ENCODE peak calls at places on chromosomes 13 and 19, in five cellular contexts. One of them, this sample, is unnamed.

GRCh38 chr19:3324405-3324856 is 42.0 kb upstream of the NFIC start:
- DNase-seq in neural progenitor cell: peak
- DNase-seq in DND-41: peak
- DNase-seq in ascending aorta: no peak
- DNase-seq in astrocyte: no peak
- DNase-seq in this sample: no peak

GRCh38 chr13:107339209-107339608 is 771.3 kb upstream of the ARGLU1 start:
- DNase-seq in neural progenitor cell: no peak
- DNase-seq in DND-41: no peak
- DNase-seq in ascending aorta: no peak
- DNase-seq in astrocyte: peak
- DNase-seq in this sample: no peak

GRCh38 chr13:38908574-38908973 is 82.1 kb downstream of the STOML3 start:
- DNase-seq in neural progenitor cell: no peak
- DNase-seq in DND-41: no peak
- DNase-seq in ascending aorta: no peak
- DNase-seq in astrocyte: no peak
- DNase-seq in this sample: no peak

GRCh38 chr13:35349673-35350278 is 126.7 kb downstream of the MAB21L1 start:
- DNase-seq in neural progenitor cell: no peak
- DNase-seq in DND-41: no peak
- DNase-seq in ascending aorta: no peak
- DNase-seq in astrocyte: peak
- DNase-seq in this sample: no peak

GRCh38 chr19:41694831-41695635 is 7.0 kb upstream of the CEACAM7 start:
- DNase-seq in neural progenitor cell: no peak
- DNase-seq in DND-41: no peak
- DNase-seq in ascending aorta: no peak
- DNase-seq in astrocyte: no peak
- DNase-seq in this sample: peak

GRCh38 chr19:11538232-11539036 is at the start of gene CNN1:
- DNase-seq in neural progenitor cell: peak
- DNase-seq in DND-41: no peak
- DNase-seq in ascending aorta: peak
- DNase-seq in astrocyte: peak
- DNase-seq in this sample: peak

GRCh38 chr19:12603714-12604113 is 6.9 kb downstream of the ZNF490 start:
- DNase-seq in neural progenitor cell: no peak
- DNase-seq in DND-41: peak
- DNase-seq in ascending aorta: no peak
- DNase-seq in astrocyte: peak
- DNase-seq in this sample: no peak

GRCh38 chr13:74210693-74211393 is 76.6 kb upstream of the KLF12 start:
- DNase-seq in neural progenitor cell: no peak
- DNase-seq in DND-41: no peak
- DNase-seq in ascending aorta: peak
- DNase-seq in astrocyte: peak
- DNase-seq in this sample: peak

GRCh38 chr19:5117421-5117820 is 148.5 kb downstream of the KDM4B start:
- DNase-seq in neural progenitor cell: no peak
- DNase-seq in DND-41: no peak
- DNase-seq in ascending aorta: no peak
- DNase-seq in astrocyte: no peak
- DNase-seq in this sample: no peak

GRCh38 chr13:51148952-51149573 is 38.0 kb upstream of the C13orf42 start:
- DNase-seq in neural progenitor cell: peak
- DNase-seq in DND-41: no peak
- DNase-seq in ascending aorta: no peak
- DNase-seq in astrocyte: peak
- DNase-seq in this sample: no peak

GRCh38 chr13:61316647-61317046 is 99.0 kb downstream of the PCDH20 start:
- DNase-seq in neural progenitor cell: peak
- DNase-seq in DND-41: no peak
- DNase-seq in ascending aorta: no peak
- DNase-seq in astrocyte: no peak
- DNase-seq in this sample: no peak

GRCh38 chr13:93375491-93375890 is 148.9 kb downstream of the GPC6 start:
- DNase-seq in neural progenitor cell: no peak
- DNase-seq in DND-41: no peak
- DNase-seq in ascending aorta: no peak
- DNase-seq in astrocyte: no peak
- DNase-seq in this sample: no peak

GRCh38 chr13:41413907-41414306 is 43.4 kb upstream of the RGCC start:
- DNase-seq in neural progenitor cell: no peak
- DNase-seq in DND-41: no peak
- DNase-seq in ascending aorta: no peak
- DNase-seq in astrocyte: no peak
- DNase-seq in this sample: no peak

GRCh38 chr13:79775830-79776229 is 294.9 kb downstream of the NDFIP2 start:
- DNase-seq in neural progenitor cell: peak
- DNase-seq in DND-41: no peak
- DNase-seq in ascending aorta: no peak
- DNase-seq in astrocyte: peak
- DNase-seq in this sample: no peak

GRCh38 chr13:97496511-97496910 is 62.5 kb downstream of the RAP2A start:
- DNase-seq in neural progenitor cell: no peak
- DNase-seq in DND-41: no peak
- DNase-seq in ascending aorta: no peak
- DNase-seq in astrocyte: no peak
- DNase-seq in this sample: no peak

GRCh38 chr13:67061750-67062149 is 168.4 kb downstream of the PCDH9 start:
- DNase-seq in neural progenitor cell: no peak
- DNase-seq in DND-41: no peak
- DNase-seq in ascending aorta: no peak
- DNase-seq in astrocyte: peak
- DNase-seq in this sample: no peak

GRCh38 chr13:36606060-36606459 is 67.8 kb upstream of the SERTM1 start:
- DNase-seq in neural progenitor cell: no peak
- DNase-seq in DND-41: no peak
- DNase-seq in ascending aorta: no peak
- DNase-seq in astrocyte: no peak
- DNase-seq in this sample: no peak

GRCh38 chr19:19568802-19569756 is 31.0 kb downstream of the CILP2 start:
- DNase-seq in neural progenitor cell: no peak
- DNase-seq in DND-41: no peak
- DNase-seq in ascending aorta: no peak
- DNase-seq in astrocyte: peak
- DNase-seq in this sample: no peak

GRCh38 chr19:55133639-55134444 is 15.2 kb downstream of the TNNT1 start:
- DNase-seq in neural progenitor cell: no peak
- DNase-seq in DND-41: no peak
- DNase-seq in ascending aorta: no peak
- DNase-seq in astrocyte: no peak
- DNase-seq in this sample: no peak

GRCh38 chr19:14162871-14163297 is 26.5 kb upstream of the ASF1B start:
- DNase-seq in neural progenitor cell: no peak
- DNase-seq in DND-41: no peak
- DNase-seq in ascending aorta: no peak
- DNase-seq in astrocyte: no peak
- DNase-seq in this sample: no peak

GRCh38 chr13:110403315-110403714 is 96.2 kb downstream of the COL4A2 start:
- DNase-seq in neural progenitor cell: no peak
- DNase-seq in DND-41: no peak
- DNase-seq in ascending aorta: no peak
- DNase-seq in astrocyte: peak
- DNase-seq in this sample: no peak

GRCh38 chr13:30400376-30400775 is 21.9 kb upstream of the UBE2L5 start:
- DNase-seq in neural progenitor cell: no peak
- DNase-seq in DND-41: no peak
- DNase-seq in ascending aorta: no peak
- DNase-seq in astrocyte: no peak
- DNase-seq in this sample: no peak

GRCh38 chr13:49248433-49249002 is 793 bp downstream of the CDADC1 start:
- DNase-seq in neural progenitor cell: peak
- DNase-seq in DND-41: no peak
- DNase-seq in ascending aorta: no peak
- DNase-seq in astrocyte: peak
- DNase-seq in this sample: no peak

GRCh38 chr19:17830567-17831418 is 9.5 kb upstream of the INSL3 start:
- DNase-seq in neural progenitor cell: peak
- DNase-seq in DND-41: peak
- DNase-seq in ascending aorta: no peak
- DNase-seq in astrocyte: peak
- DNase-seq in this sample: no peak

GRCh38 chr19:43504426-43505185 is at the start of gene PHLDB3:
- DNase-seq in neural progenitor cell: no peak
- DNase-seq in DND-41: peak
- DNase-seq in ascending aorta: no peak
- DNase-seq in astrocyte: no peak
- DNase-seq in this sample: peak

GRCh38 chr13:64591981-64592380 is 2638.2 kb downstream of the PCDH9 start:
- DNase-seq in neural progenitor cell: no peak
- DNase-seq in DND-41: no peak
- DNase-seq in ascending aorta: no peak
- DNase-seq in astrocyte: peak
- DNase-seq in this sample: no peak

GRCh38 chr13:102399791-102400618 is 1.8 kb downstream of the FGF14 start:
- DNase-seq in neural progenitor cell: peak
- DNase-seq in DND-41: no peak
- DNase-seq in ascending aorta: no peak
- DNase-seq in astrocyte: no peak
- DNase-seq in this sample: peak

GRCh38 chr13:24459234-24459633 is 53.3 kb downstream of the PARP4 start:
- DNase-seq in neural progenitor cell: no peak
- DNase-seq in DND-41: no peak
- DNase-seq in ascending aorta: no peak
- DNase-seq in astrocyte: peak
- DNase-seq in this sample: no peak

GRCh38 chr19:48169974-48170803 is at the start of the genes LIG1 and ZSWIM9:
- DNase-seq in neural progenitor cell: peak
- DNase-seq in DND-41: peak
- DNase-seq in ascending aorta: peak
- DNase-seq in astrocyte: peak
- DNase-seq in this sample: peak
- TF ChIP-seq CTCF in neural progenitor cell: peak
- TF ChIP-seq CTCF in DND-41: no peak
- TF ChIP-seq CTCF in ascending aorta: peak
- TF ChIP-seq CTCF in astrocyte: no peak
- TF ChIP-seq CTCF in this sample: no peak

DNA sequence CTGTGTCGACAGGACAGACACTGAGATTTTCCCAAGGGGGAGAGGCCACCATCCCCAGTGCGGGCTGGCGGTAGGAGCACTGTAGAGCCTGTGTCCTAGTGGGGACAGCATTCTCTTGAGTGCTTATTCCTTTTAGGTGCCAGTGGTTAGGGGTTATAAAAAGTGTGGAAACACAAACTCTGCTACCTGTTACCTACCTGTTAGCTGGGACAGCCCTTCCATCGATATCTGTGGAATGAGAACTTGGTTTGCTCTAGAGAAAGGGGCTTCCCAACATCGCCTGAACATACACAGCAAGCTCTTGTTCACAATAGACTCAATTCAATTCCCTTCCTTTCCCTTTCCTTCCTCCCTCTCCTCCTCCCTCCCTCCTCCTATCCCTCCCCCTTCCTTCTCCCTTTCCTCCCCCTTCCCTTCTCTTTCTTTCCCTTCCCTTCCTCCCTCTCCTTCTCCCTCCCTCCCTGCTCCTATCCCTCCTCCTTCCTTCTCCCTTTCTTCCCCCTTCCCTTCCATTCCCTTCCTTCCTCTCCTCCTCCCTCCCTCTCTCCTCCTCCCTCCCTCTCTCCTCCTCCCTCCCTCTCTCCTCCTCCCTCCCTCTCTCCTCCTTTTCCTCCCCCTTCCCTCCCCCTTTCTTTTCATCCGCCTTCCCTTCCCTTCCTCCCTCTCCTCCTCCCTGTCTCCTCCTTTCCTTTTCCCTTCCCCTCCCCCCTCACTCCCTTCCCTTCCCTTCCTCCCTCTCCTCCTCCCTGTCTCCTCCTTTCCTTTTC is 188.5 kb downstream of the URI1 start:
- DNase-seq in neural progenitor cell: no peak
- DNase-seq in DND-41: no peak
- DNase-seq in ascending aorta: no peak
- DNase-seq in astrocyte: no peak
- DNase-seq in this sample: no peak
- H3K4me3 ChIP-seq in neural progenitor cell: no peak
- H3K4me3 ChIP-seq in DND-41: no peak
- H3K4me3 ChIP-seq in ascending aorta: no peak
- H3K4me3 ChIP-seq in astrocyte: no peak
- H3K4me3 ChIP-seq in this sample: no peak

DNA sequence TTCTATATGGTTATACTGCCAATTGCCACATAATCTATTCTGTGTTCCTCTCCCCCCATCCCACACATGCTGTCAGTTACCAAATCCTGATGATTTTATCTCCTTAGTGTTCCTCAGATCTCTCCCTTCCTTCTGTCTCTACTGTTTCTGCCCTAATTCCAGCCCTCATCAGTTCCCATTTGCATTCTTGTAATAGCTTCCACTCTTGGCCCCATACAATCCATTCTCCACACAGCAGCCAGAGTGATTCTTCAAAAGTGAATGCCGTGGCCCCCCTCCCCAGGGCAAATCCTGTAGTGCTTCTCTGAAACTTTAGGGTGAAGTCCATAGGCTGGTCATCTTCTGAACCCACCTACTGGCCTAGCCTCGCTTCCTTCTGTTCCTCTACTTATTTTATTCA is 114.4 kb downstream of the ZAR1L start:
- DNase-seq in neural progenitor cell: no peak
- DNase-seq in DND-41: no peak
- DNase-seq in ascending aorta: no peak
- DNase-seq in astrocyte: no peak
- DNase-seq in this sample: no peak
- TF ChIP-seq CTCF in neural progenitor cell: no peak
- TF ChIP-seq CTCF in DND-41: no peak
- TF ChIP-seq CTCF in ascending aorta: no peak
- TF ChIP-seq CTCF in astrocyte: no peak
- TF ChIP-seq CTCF in this sample: no peak

DNA sequence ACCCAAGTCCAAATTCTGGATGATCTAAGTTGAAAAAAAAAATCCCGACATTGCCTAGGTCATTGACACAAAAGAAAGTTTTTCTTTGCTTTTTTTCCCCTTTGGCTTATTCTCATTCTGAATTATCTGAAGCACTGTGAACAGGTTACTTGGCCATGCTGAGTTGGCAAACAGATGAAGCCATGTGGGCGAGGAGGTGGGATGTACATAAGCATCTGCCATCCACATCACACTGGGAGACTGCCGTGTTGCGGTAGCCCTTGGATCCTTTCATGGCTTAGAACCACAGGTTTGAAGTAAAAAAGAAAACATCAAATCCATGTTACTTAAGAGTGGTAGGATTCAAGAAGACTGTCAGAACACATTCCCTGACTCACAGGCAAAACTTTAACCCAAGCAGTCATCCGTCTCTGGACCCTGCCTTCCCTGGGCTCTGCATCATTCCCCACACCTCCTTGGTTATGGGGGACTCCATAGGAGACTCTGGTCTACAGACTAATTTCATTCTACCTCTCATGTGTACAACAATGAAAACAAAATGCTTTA is 242.5 kb upstream of the SERP2 start:
- DNase-seq in neural progenitor cell: no peak
- DNase-seq in DND-41: no peak
- DNase-seq in ascending aorta: no peak
- DNase-seq in astrocyte: no peak
- DNase-seq in this sample: no peak
- H3K4me3 ChIP-seq in neural progenitor cell: no peak
- H3K4me3 ChIP-seq in DND-41: no peak
- H3K4me3 ChIP-seq in ascending aorta: no peak
- H3K4me3 ChIP-seq in astrocyte: no peak
- H3K4me3 ChIP-seq in this sample: no peak